ENCODE peak calls at places on chromosomes 3 and 15, in five cellular contexts. One of them, this sample, is unnamed.

GRCh38 chr15:51869074-51869425 is 39.6 kb downstream of the TMOD3 start:
- DNase-seq in cardiac fibroblast: peak
- DNase-seq in endothelial cell: no peak
- DNase-seq in kidney: no peak
- DNase-seq in neural crest cell: no peak
- DNase-seq in this sample: peak

GRCh38 chr15:73886717-73887345 is 13.5 kb downstream of the TBC1D21 start:
- DNase-seq in neural crest cell: no peak
- DNase-seq in kidney: no peak
- DNase-seq in endothelial cell: no peak
- DNase-seq in cardiac fibroblast: no peak
- DNase-seq in this sample: no peak

GRCh38 chr3:17207019-17207418 is 322.3 kb downstream of the PLCL2 start:
- DNase-seq in neural crest cell: no peak
- DNase-seq in endothelial cell: no peak
- DNase-seq in kidney: no peak
- DNase-seq in cardiac fibroblast: no peak
- DNase-seq in this sample: no peak

GRCh38 chr3:38397320-38397719 is 50.7 kb downstream of the XYLB start:
- DNase-seq in endothelial cell: peak
- DNase-seq in cardiac fibroblast: peak
- DNase-seq in neural crest cell: peak
- DNase-seq in kidney: no peak
- DNase-seq in this sample: peak

GRCh38 chr3:137771401-137772230 is 7.5 kb downstream of the SOX14 start:
- DNase-seq in kidney: no peak
- DNase-seq in cardiac fibroblast: no peak
- DNase-seq in neural crest cell: peak
- DNase-seq in endothelial cell: peak
- DNase-seq in this sample: no peak

GRCh38 chr3:98770261-98771039 is 7.3 kb downstream of the ST3GAL6 start:
- DNase-seq in kidney: peak
- DNase-seq in cardiac fibroblast: no peak
- DNase-seq in neural crest cell: peak
- DNase-seq in endothelial cell: no peak
- DNase-seq in this sample: no peak

GRCh38 chr15:57031082-57031481 is 112.6 kb downstream of the TCF12 start:
- DNase-seq in kidney: no peak
- DNase-seq in neural crest cell: no peak
- DNase-seq in cardiac fibroblast: no peak
- DNase-seq in endothelial cell: no peak
- DNase-seq in this sample: no peak

GRCh38 chr15:77627581-77627980 is 5.1 kb downstream of the LINGO1 start:
- DNase-seq in neural crest cell: no peak
- DNase-seq in kidney: no peak
- DNase-seq in endothelial cell: no peak
- DNase-seq in cardiac fibroblast: no peak
- DNase-seq in this sample: no peak

GRCh38 chr3:122497425-122497824 is 17.3 kb downstream of the KPNA1 start:
- DNase-seq in cardiac fibroblast: peak
- DNase-seq in neural crest cell: no peak
- DNase-seq in endothelial cell: no peak
- DNase-seq in kidney: no peak
- DNase-seq in this sample: peak

GRCh38 chr3:4426782-4427344 is 40.2 kb downstream of the SUMF1 start:
- DNase-seq in cardiac fibroblast: peak
- DNase-seq in kidney: no peak
- DNase-seq in endothelial cell: no peak
- DNase-seq in neural crest cell: no peak
- DNase-seq in this sample: peak

DNA sequence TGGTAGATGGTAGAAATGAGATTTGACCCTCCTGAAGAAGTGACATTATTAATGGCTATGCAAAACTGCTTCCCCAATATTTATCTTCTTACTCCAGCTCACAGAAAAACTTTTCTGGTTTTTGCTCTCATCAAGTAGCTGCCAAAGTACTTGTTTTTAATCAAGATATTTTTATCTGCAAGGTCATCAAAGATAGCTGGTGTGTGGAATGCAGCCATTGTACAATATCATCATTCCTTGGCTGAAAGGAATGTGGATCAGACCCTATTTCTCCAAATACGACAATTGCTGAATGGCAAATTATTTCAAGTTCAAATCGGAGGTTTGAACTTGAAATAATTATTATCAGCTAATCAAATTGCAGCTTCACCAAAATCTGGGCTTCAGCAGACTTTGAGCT is 126.9 kb upstream of the SLC7A14 start:
- DNase-seq in endothelial cell: no peak
- DNase-seq in cardiac fibroblast: no peak
- DNase-seq in kidney: no peak
- DNase-seq in neural crest cell: no peak
- DNase-seq in this sample: no peak
- TF ChIP-seq CTCF in endothelial cell: no peak
- TF ChIP-seq CTCF in cardiac fibroblast: no peak
- TF ChIP-seq CTCF in kidney: no peak
- TF ChIP-seq CTCF in neural crest cell: no peak
- TF ChIP-seq CTCF in this sample: no peak

GRCh38 chr3:194584435-194584776 is 48.8 kb downstream of the TMEM44 start:
- DNase-seq in neural crest cell: no peak
- DNase-seq in cardiac fibroblast: no peak
- DNase-seq in kidney: no peak
- DNase-seq in endothelial cell: no peak
- DNase-seq in this sample: no peak
- TF ChIP-seq CTCF in neural crest cell: no peak
- TF ChIP-seq CTCF in cardiac fibroblast: no peak
- TF ChIP-seq CTCF in kidney: no peak
- TF ChIP-seq CTCF in endothelial cell: no peak
- TF ChIP-seq CTCF in this sample: no peak

GRCh38 chr15:72857331-72858065 is 73.9 kb upstream of the ADPGK start:
- DNase-seq in endothelial cell: no peak
- DNase-seq in neural crest cell: no peak
- DNase-seq in kidney: no peak
- DNase-seq in cardiac fibroblast: no peak
- DNase-seq in this sample: no peak

GRCh38 chr15:72859023-72859756 is 75.6 kb upstream of the ADPGK start:
- DNase-seq in kidney: no peak
- DNase-seq in cardiac fibroblast: no peak
- DNase-seq in neural crest cell: no peak
- DNase-seq in endothelial cell: no peak
- DNase-seq in this sample: no peak

GRCh38 chr15:72858205-72858604 is 74.6 kb upstream of the ADPGK start:
- DNase-seq in kidney: no peak
- DNase-seq in endothelial cell: no peak
- DNase-seq in cardiac fibroblast: no peak
- DNase-seq in neural crest cell: no peak
- DNase-seq in this sample: no peak

GRCh38 chr15:72861511-72861910 is 78.0 kb upstream of the ADPGK start:
- DNase-seq in neural crest cell: no peak
- DNase-seq in kidney: no peak
- DNase-seq in endothelial cell: no peak
- DNase-seq in cardiac fibroblast: no peak
- DNase-seq in this sample: no peak

DNA sequence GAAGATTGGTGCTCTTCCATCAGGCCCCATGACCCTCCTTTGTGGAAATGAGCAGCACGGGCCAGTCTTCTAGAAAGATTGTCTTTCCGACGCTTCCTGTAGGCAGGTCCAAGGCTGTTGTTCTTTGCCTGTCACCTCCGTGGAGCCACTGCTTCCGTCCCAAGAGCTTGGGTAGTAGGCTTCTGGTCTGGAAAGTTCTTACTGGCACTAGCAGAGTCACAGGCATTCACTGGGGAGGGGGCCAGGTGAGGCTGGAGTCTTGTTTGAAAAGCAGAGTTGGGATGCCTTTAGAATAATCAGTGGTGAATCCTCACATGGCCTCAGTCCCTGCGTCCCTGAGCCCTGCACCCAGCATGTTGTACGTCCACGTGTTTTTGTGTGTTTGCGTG is 76.2 kb upstream of the ADPGK start:
- DNase-seq in endothelial cell: no peak
- DNase-seq in neural crest cell: no peak
- DNase-seq in kidney: no peak
- DNase-seq in cardiac fibroblast: no peak
- DNase-seq in this sample: no peak
- TF ChIP-seq CTCF in endothelial cell: no peak
- TF ChIP-seq CTCF in neural crest cell: no peak
- TF ChIP-seq CTCF in kidney: no peak
- TF ChIP-seq CTCF in cardiac fibroblast: no peak
- TF ChIP-seq CTCF in this sample: no peak

GRCh38 chr3:32719931-32720330 is 34.9 kb downstream of the CNOT10 start:
- DNase-seq in kidney: no peak
- DNase-seq in neural crest cell: no peak
- DNase-seq in endothelial cell: no peak
- DNase-seq in cardiac fibroblast: no peak
- DNase-seq in this sample: no peak

DNA sequence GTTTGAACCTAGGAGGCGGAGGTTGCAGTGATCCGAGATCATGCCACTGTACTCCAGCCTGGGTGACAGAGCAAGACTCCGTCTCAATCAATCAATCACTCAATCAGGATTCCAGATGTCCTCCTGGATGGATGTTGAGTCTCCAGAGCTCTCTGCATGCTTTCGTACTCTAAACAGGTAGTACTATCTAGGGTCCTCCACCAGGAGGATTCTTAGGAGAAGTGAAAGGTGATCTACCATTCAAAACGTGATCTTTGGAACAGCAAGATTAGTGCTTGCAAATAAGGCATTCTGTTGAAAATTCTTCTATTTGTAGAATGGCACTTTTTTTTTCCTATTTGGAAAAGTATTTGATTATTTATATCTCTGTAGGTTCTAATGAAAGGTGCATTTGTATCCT is 34.3 kb downstream of the CNOT10 start:
- DNase-seq in kidney: no peak
- DNase-seq in cardiac fibroblast: no peak
- DNase-seq in neural crest cell: no peak
- DNase-seq in endothelial cell: no peak
- DNase-seq in this sample: no peak
- TF ChIP-seq CTCF in kidney: no peak
- TF ChIP-seq CTCF in cardiac fibroblast: no peak
- TF ChIP-seq CTCF in neural crest cell: no peak
- TF ChIP-seq CTCF in endothelial cell: no peak
- TF ChIP-seq CTCF in this sample: no peak

DNA sequence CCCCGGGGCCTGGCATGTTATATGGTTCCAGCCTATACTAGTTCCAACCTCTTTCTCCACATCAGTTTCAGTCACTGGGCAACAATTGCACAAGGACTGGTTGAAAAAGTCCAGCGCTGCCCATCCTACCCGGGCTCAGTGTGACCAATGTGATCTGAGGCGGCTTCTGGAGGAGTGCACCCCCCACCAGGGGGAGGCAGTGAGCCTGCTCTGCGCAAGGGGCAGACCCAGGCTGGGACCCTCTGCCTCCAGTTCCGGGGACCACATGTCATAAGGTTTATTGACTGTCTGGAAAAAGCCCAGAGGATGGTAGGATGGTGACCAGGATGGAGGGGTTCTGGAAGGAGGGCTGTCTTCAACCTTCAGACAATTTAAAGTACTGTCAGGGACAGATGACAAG is 25.6 kb upstream of the NR2E3 start:
- DNase-seq in cardiac fibroblast: no peak
- DNase-seq in kidney: no peak
- DNase-seq in neural crest cell: no peak
- DNase-seq in endothelial cell: peak
- DNase-seq in this sample: no peak
- TF ChIP-seq CTCF in cardiac fibroblast: peak
- TF ChIP-seq CTCF in kidney: no peak
- TF ChIP-seq CTCF in neural crest cell: peak
- TF ChIP-seq CTCF in endothelial cell: peak
- TF ChIP-seq CTCF in this sample: peak

DNA sequence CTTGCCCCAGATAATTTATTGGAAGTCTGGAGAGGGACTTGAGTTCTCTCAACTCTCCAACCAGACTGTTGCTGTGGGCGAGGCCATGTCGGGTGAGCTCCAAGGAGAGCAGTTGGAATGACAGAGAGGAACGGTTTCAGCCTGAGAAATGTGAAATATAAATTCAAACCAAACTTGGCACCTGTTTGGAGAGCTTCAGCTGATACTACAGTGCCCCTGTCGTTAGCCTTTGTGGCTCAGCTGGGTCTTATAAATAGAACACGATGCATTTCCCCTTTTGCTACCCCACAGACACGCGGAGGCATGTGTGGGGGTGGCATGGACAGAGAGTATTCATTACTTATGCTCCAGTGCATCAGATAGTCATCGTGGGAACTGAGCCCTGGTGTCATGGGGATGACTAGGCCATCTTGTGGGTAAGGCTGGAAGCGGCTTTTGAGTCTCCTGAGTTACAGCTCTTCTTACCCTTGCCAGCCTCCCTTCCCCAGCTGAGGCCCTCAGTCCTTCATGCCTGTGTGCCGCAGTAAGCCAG is 15.6 kb downstream of the SMAD3 start:
- DNase-seq in endothelial cell: no peak
- DNase-seq in cardiac fibroblast: peak
- DNase-seq in kidney: peak
- DNase-seq in neural crest cell: no peak
- DNase-seq in this sample: peak
- TF ChIP-seq CTCF in endothelial cell: no peak
- TF ChIP-seq CTCF in cardiac fibroblast: peak
- TF ChIP-seq CTCF in kidney: peak
- TF ChIP-seq CTCF in neural crest cell: no peak
- TF ChIP-seq CTCF in this sample: peak

DNA sequence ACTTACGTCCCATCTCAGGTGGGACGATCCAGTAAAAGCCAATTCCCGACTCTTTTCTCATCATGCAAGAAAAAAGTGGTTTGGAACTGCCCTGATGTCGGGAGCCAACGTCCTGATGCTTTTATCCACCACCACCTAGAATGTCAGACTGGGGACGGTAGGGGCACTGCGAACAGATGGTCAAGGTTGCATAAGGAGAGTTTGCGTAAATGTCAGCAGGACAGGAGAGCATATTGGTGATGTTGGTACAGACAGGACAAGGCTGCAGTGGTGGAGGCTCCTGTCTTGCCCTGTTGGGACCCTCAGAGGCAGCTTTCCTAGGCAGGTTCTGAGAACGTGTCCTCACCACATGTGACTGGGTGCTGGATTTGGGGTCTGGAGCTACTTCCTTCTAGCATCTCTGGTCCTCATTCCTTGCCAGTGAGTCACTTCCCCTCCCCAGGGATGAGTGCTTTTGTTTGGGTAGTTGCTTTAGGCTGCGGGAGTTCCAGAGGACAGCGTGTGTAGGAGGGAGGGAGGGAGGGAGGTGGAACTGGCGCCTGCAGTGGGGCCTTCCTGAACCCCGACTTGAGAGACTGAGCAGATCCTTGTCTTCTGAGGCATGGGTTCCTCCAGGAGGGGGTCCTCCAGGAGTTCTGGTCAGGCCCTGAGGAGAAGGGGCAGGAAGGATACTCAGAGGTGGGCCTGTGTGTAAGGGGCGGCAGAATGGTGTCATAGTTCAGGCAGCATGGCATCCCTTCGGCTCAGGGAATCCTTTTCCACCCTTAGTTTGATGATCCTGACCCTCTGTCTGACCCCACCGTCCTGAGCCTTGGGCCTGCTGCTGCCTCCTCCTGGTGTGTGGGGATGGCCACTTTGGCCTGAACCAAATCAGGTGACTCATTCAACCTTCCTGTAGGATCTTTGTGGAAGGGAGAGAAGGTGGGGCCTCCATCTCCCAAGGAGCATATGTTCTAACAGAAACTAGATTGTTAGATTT is 21.2 kb downstream of the THSD4 start:
- DNase-seq in kidney: no peak
- DNase-seq in endothelial cell: no peak
- DNase-seq in neural crest cell: no peak
- DNase-seq in cardiac fibroblast: peak
- DNase-seq in this sample: peak
- TF ChIP-seq CTCF in kidney: no peak
- TF ChIP-seq CTCF in endothelial cell: no peak
- TF ChIP-seq CTCF in neural crest cell: no peak
- TF ChIP-seq CTCF in cardiac fibroblast: peak
- TF ChIP-seq CTCF in this sample: peak